ENCODE peak calls at places on chromosome 14, in four cellular contexts. One of them, this sample, is unnamed.

GRCh38 chr14:54640480-54640879 is 73.6 kb downstream of the SAMD4A start:
- DNase-seq in K562: no peak
- DNase-seq in HepG2: no peak
- DNase-seq in HCT116: no peak
- DNase-seq in this sample: no peak

GRCh38 chr14:100535287-100536131 is 51.7 kb downstream of the BEGAIN start:
- DNase-seq in K562: no peak
- DNase-seq in HepG2: no peak
- DNase-seq in HCT116: no peak
- DNase-seq in this sample: no peak

GRCh38 chr14:79395061-79395460 is 816.2 kb downstream of the DIO2 start:
- DNase-seq in K562: no peak
- DNase-seq in HepG2: no peak
- DNase-seq in HCT116: no peak
- DNase-seq in this sample: no peak

GRCh38 chr14:94079891-94080605 is 954 bp downstream of the DDX24 start:
- DNase-seq in K562: no peak
- DNase-seq in HepG2: peak
- DNase-seq in HCT116: no peak
- DNase-seq in this sample: no peak

GRCh38 chr14:106841701-106842100 is 1315.3 kb downstream of the TMEM121 start:
- DNase-seq in K562: no peak
- DNase-seq in HepG2: no peak
- DNase-seq in HCT116: no peak
- DNase-seq in this sample: no peak

GRCh38 chr14:89533136-89533535 is 116.1 kb upstream of the FOXN3 start:
- DNase-seq in K562: no peak
- DNase-seq in HepG2: no peak
- DNase-seq in HCT116: no peak
- DNase-seq in this sample: no peak

GRCh38 chr14:64761441-64762043 is 57.3 kb downstream of the PLEKHG3 start:
- DNase-seq in K562: no peak
- DNase-seq in HepG2: no peak
- DNase-seq in HCT116: no peak
- DNase-seq in this sample: no peak

GRCh38 chr14:29243355-29243754 is 476.8 kb downstream of the FOXG1 start:
- DNase-seq in K562: no peak
- DNase-seq in HepG2: no peak
- DNase-seq in HCT116: no peak
- DNase-seq in this sample: no peak

GRCh38 chr14:50260511-50260910 is 29.1 kb upstream of the SOS2 start:
- DNase-seq in K562: no peak
- DNase-seq in HepG2: peak
- DNase-seq in HCT116: peak
- DNase-seq in this sample: no peak

DNA sequence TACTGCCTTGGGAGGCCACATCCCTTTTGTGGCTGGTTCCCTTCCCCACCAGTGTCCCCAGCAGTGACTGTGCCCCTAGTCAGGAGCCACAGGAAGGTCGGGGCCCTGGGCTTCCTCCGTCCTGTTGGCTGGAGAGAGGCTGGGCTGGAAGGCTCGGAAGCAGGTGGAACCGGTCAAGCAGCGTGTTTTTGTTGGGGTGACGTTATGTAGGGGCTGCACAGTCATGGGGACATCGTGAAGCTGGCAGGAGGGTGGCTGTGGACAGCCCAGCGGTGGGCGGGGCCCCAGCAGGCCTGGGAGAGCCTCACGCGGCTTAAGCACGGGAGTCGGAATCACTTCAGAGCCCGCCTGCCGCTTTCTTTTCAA is 10.1 kb downstream of the XRCC3 start:
- DNase-seq in K562: no peak
- DNase-seq in HepG2: no peak
- DNase-seq in HCT116: no peak
- DNase-seq in this sample: no peak
- TF ChIP-seq POLR2AphosphoS5 in K562: no peak
- TF ChIP-seq POLR2AphosphoS5 in HepG2: no peak
- TF ChIP-seq POLR2AphosphoS5 in HCT116: peak
- TF ChIP-seq POLR2AphosphoS5 in this sample: no peak

GRCh38 chr14:22886500-22887259 is 3.7 kb downstream of the REM2 start:
- DNase-seq in K562: peak
- DNase-seq in HepG2: no peak
- DNase-seq in HCT116: peak
- DNase-seq in this sample: no peak
- TF ChIP-seq CTCF in K562: peak
- TF ChIP-seq CTCF in HepG2: peak
- TF ChIP-seq CTCF in HCT116: no peak
- TF ChIP-seq CTCF in this sample: no peak

GRCh38 chr14:33457617-33458016 is 493.3 kb downstream of the EGLN3 start:
- DNase-seq in K562: no peak
- DNase-seq in HepG2: no peak
- DNase-seq in HCT116: no peak
- DNase-seq in this sample: no peak
- TF ChIP-seq TCF7L2 in K562: no peak
- TF ChIP-seq TCF7L2 in HepG2: no peak
- TF ChIP-seq TCF7L2 in HCT116: no peak
- TF ChIP-seq TCF7L2 in this sample: no peak

DNA sequence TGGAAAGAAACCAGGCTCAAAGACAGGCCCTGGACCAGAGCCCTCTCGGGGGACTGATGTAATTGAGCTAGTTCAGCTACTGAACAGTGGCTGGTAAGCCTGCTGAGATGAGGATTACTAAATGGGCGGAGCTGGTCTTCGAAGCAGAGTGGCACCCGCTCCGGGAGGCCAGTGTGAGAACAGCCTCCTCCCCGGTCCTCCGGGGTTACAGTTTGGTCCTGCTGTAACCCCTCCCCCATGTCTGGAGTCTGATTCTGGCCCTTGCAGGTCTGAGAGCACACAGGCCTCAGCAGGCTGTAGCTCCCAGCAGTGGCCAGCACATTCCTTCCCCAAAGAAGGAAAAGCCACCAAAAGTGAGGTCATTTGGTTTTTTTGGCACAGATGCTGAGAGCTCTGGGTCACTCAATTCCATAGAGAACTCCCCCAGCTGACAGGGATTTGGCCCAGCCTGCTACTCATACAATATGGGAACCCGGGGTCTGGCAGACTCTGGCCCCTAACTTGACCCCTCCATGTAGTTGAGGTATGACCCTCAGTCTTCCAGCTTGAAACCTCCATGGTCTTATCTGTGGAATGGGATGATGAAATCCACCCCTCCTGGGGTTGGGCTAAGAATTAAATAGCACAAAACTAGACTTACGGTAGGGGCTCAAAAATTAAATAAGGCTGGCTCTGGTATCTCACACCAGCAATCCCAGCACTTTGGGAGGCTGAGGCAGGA is 39.0 kb downstream of the ACTN1 start:
- DNase-seq in K562: no peak
- DNase-seq in HepG2: peak
- DNase-seq in HCT116: no peak
- DNase-seq in this sample: peak
- TF ChIP-seq POLR2AphosphoS5 in K562: no peak
- TF ChIP-seq POLR2AphosphoS5 in HepG2: no peak
- TF ChIP-seq POLR2AphosphoS5 in HCT116: no peak
- TF ChIP-seq POLR2AphosphoS5 in this sample: no peak

GRCh38 chr14:21332950-21333349 is 50.9 kb downstream of the SUPT16H start:
- DNase-seq in K562: no peak
- DNase-seq in HepG2: no peak
- DNase-seq in HCT116: no peak
- DNase-seq in this sample: no peak

GRCh38 chr14:21326972-21327371 is 47.1 kb downstream of the RPGRIP1 start:
- DNase-seq in K562: no peak
- DNase-seq in HepG2: no peak
- DNase-seq in HCT116: no peak
- DNase-seq in this sample: no peak
- TF ChIP-seq CTCF in K562: peak
- TF ChIP-seq CTCF in HepG2: peak
- TF ChIP-seq CTCF in HCT116: no peak
- TF ChIP-seq CTCF in this sample: no peak

GRCh38 chr14:43579743-43580142 is 927.3 kb downstream of the FSCB start:
- DNase-seq in K562: no peak
- DNase-seq in HepG2: no peak
- DNase-seq in HCT116: no peak
- DNase-seq in this sample: no peak
- TF ChIP-seq TCF7L2 in K562: no peak
- TF ChIP-seq TCF7L2 in HepG2: no peak
- TF ChIP-seq TCF7L2 in HCT116: no peak
- TF ChIP-seq TCF7L2 in this sample: no peak

DNA sequence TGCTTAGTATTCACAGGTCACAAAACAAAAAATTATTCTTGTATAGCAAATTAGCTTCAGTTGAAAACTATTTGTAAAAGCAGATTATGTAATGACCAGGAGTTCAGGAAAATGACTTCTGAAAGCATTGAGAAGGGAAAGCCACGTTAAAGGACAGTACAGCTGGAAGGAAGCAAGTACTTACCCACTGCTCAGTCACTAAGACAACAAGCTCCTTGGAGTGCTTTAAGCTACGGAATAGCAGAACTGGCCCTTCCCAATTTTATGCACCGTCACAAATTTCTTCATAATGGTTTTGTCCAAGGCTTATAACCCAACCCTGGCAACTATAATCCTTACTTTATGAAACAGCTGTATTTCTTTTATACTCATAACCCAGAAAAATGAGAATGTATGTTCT is 13.0 kb upstream of the SNAPC1 start:
- DNase-seq in K562: no peak
- DNase-seq in HepG2: no peak
- DNase-seq in HCT116: no peak
- DNase-seq in this sample: no peak
- TF ChIP-seq POLR2AphosphoS5 in K562: no peak
- TF ChIP-seq POLR2AphosphoS5 in HepG2: no peak
- TF ChIP-seq POLR2AphosphoS5 in HCT116: no peak
- TF ChIP-seq POLR2AphosphoS5 in this sample: no peak

DNA sequence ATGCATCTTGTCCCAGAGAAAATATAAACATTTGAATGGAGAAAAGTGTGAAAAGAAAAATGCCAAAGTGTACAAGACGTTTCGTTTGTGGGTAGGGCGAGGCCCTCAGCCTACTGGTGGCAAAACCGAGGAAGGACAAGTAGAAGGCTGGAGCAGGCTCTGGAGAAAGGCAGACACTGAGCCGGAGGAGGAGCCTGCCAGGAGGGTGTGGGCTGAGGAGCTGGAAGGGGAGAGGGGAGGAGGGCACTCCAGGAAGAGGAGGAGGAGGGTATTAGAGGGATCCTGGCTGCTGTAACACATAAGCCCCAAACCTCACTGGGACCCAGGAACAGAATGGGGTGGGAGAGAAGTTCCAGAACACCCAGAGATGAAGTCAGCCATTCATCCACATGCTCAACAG is 47.7 kb downstream of the CLMN start:
- DNase-seq in K562: no peak
- DNase-seq in HepG2: no peak
- DNase-seq in HCT116: no peak
- DNase-seq in this sample: no peak
- TF ChIP-seq CTCF in K562: no peak
- TF ChIP-seq CTCF in HepG2: no peak
- TF ChIP-seq CTCF in HCT116: no peak
- TF ChIP-seq CTCF in this sample: no peak